ENCODE peak calls at places on chromosomes 3 and 15, in ten cellular contexts. X is stomach, E is GM12878, R is SK-N-SH, A is tibial nerve, G is suprapubic skin, M is upper lobe of left lung, W is ovary, P is A549, T is transverse colon. L is an unnamed sample.

GRCh38 chr3:160454995-160455394 is 5.4 kb upstream of the TRIM59 start:
- DNase-seq in X (no peak), E (no peak), R (no peak), A (no peak), G (no peak), M (no peak), W (no peak), P (no peak), T (no peak), L (no peak)

GRCh38 chr3:141368925-141369794 is 856 bp downstream of the ZBTB38 start:
- DNase-seq in X (no peak), E (no peak), R (no peak), A (no peak), G (no peak), M (no peak), W (no peak), P (peak), T (no peak), L (no peak)

GRCh38 chr3:80018375-80018774 is 250.6 kb upstream of the ROBO1 start:
- DNase-seq in X (no peak), E (no peak), R (no peak), A (no peak), G (no peak), M (no peak), W (no peak), P (no peak), T (no peak), L (no peak)

GRCh38 chr3:25973111-25973510 is 183.2 kb downstream of the OXSM start:
- DNase-seq in X (no peak), E (no peak), R (no peak), A (no peak), G (no peak), M (no peak), W (no peak), P (no peak), T (no peak), L (no peak)

GRCh38 chr3:164094546-164094945 is 983.8 kb downstream of the SI start:
- DNase-seq in X (no peak), E (no peak), R (no peak), A (no peak), G (no peak), M (no peak), W (no peak), P (no peak), T (no peak), L (no peak)

GRCh38 chr3:48633256-48633655 is 2.0 kb downstream of the SLC26A6 start:
- DNase-seq in X (no peak), E (no peak), R (no peak), A (no peak), G (no peak), M (no peak), W (no peak), P (no peak), T (no peak), L (no peak)

GRCh38 chr15:64443747-64444621 is 16.4 kb upstream of the ZNF609 start:
- DNase-seq in X (no peak), E (no peak), R (no peak), A (no peak), G (no peak), M (no peak), W (no peak), P (peak), T (no peak), L (peak)

GRCh38 chr15:36331531-36332275 is 247.7 kb upstream of the CDIN1 start:
- DNase-seq in X (no peak), E (no peak), R (no peak), A (no peak), G (no peak), M (no peak), W (no peak), P (no peak), T (no peak), L (no peak)

GRCh38 chr3:57089043-57089442 is 28.6 kb downstream of the SPATA12 start:
- DNase-seq in X (no peak), E (no peak), R (no peak), A (no peak), G (no peak), M (no peak), W (no peak), P (no peak), T (no peak), L (no peak)

GRCh38 chr3:112610121-112610520 is 30.8 kb downstream of the CCDC80 start:
- DNase-seq in X (no peak), E (no peak), R (no peak), A (no peak), G (no peak), M (no peak), W (no peak), P (no peak), T (no peak), L (no peak)

GRCh38 chr3:15905041-15905440 is 107.3 kb upstream of the ANKRD28 start:
- DNase-seq in X (no peak), E (no peak), R (no peak), A (no peak), G (no peak), M (no peak), W (no peak), P (no peak), T (no peak), L (no peak)

GRCh38 chr3:69051796-69052566 is at the start of gene TMF1:
- DNase-seq in X (peak), E (peak), R (peak), A (peak), G (peak), M (peak), W (peak), P (peak), T (peak), L (peak)

GRCh38 chr3:192482391-192482790 is 244.9 kb downstream of the FGF12 start:
- DNase-seq in X (no peak), E (no peak), R (no peak), A (no peak), G (no peak), M (no peak), W (no peak), P (no peak), T (no peak), L (no peak)

GRCh38 chr3:23763040-23763477 is 42.7 kb upstream of the UBE2E1 start:
- DNase-seq in X (no peak), E (no peak), R (peak), A (no peak), G (no peak), M (no peak), W (peak), P (no peak), T (no peak), L (no peak)

GRCh38 chr3:66816110-66816761 is 181.9 kb upstream of the KBTBD8 start:
- DNase-seq in X (no peak), E (no peak), R (peak), A (peak), G (no peak), M (peak), W (no peak), P (peak), T (no peak), L (no peak)

GRCh38 chr3:156665296-156665695 is 9.1 kb upstream of the TIPARP start:
- DNase-seq in X (no peak), E (no peak), R (no peak), A (no peak), G (no peak), M (no peak), W (no peak), P (no peak), T (no peak), L (no peak)

GRCh38 chr3:114411292-114411691 is 117.5 kb downstream of the TIGIT start:
- DNase-seq in X (no peak), E (no peak), R (no peak), A (no peak), G (no peak), M (no peak), W (peak), P (no peak), T (no peak), L (no peak)

GRCh38 chr3:190862209-190863118 is at the start of gene GMNC:
- DNase-seq in X (peak), E (no peak), R (peak), A (peak), G (peak), M (peak), W (peak), P (peak), T (peak), L (peak)

GRCh38 chr3:187228740-187229139 is 31.5 kb downstream of the RTP1 start:
- DNase-seq in X (no peak), E (no peak), R (no peak), A (no peak), G (no peak), M (no peak), W (no peak), P (no peak), T (no peak), L (no peak)

GRCh38 chr3:187222801-187223200 is 25.5 kb downstream of the RTP1 start:
- DNase-seq in X (no peak), E (no peak), R (no peak), A (no peak), G (no peak), M (no peak), W (no peak), P (no peak), T (no peak), L (no peak)

GRCh38 chr3:187227658-187228258 is 30.5 kb downstream of the RTP1 start:
- DNase-seq in X (no peak), E (no peak), R (no peak), A (no peak), G (no peak), M (no peak), W (no peak), P (peak), T (no peak), L (no peak)

DNA sequence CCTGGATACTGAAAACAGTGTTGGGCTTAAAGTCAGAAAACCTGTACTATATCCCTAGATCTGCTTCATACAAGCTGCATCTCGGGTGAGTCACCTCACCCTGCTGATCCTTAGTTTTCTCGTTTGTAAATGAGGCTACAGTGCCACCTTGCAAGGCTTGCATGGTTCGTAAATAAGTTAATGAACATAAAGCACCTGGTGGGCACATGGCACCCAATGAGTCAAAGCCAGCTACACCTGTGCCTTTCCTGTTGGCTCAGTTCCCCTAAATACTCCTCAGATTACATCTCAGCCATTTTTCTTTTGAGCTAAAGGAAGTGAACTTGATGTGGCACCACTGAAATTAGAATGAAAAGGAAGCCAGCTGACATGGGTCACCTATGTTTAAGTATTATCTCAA is 26.5 kb downstream of the RTP1 start:
- DNase-seq in X (no peak), E (no peak), R (no peak), A (no peak), G (no peak), M (no peak), W (no peak), P (no peak), T (no peak), L (no peak)
- TF ChIP-seq EP300 in X (no peak), E (no peak), R (no peak), A (no peak), G (no peak), M (no peak), W (no peak), P (no peak), T (no peak), L (no peak)

DNA sequence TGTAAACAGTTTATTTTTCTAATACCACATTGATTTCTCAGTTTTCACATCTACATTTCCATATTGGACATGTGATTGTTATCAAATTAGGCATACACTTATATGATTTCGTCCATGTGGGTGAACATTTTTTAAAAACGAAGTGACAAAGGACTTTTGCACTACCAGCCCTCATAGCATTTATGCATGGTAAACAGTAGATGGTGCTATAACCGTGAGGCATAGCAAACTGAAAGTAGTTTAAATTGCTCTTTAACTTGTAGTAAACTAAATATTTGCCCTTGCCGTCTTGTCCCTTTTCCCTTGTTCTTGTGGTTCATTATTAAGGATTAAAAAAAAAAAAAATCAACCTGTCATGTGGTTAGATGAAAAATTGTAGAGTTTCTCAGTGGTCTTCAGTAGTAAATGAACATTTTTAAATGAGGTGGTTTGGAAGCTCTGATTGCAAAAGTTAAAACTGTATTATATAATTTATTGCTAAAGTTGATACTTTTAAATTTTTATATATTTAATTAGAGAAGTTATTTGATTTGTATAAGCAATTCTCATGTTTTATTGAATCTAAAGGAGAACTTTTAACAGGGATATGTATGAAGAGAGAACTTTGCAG is 24.0 kb downstream of the STX19 start:
- DNase-seq in X (no peak), E (peak), R (peak), A (no peak), G (no peak), M (no peak), W (no peak), P (peak), T (no peak), L (no peak)
- H3K4me3 ChIP-seq in X (peak), E (no peak), R (peak), A (no peak), G (peak), M (peak), W (peak), P (no peak), T (no peak), L (peak)

GRCh38 chr15:94381384-94381783 is 150.0 kb downstream of the MCTP2 start:
- DNase-seq in X (no peak), E (no peak), R (no peak), A (no peak), G (no peak), M (no peak), W (no peak), P (no peak), T (no peak), L (no peak)
- TF ChIP-seq EP300 in X (no peak), E (no peak), R (no peak), A (no peak), G (no peak), M (no peak), W (no peak), P (no peak), T (no peak), L (no peak)

GRCh38 chr15:55912982-55913381 is 80.4 kb downstream of the NEDD4 start:
- DNase-seq in X (no peak), E (no peak), R (no peak), A (no peak), G (no peak), M (no peak), W (no peak), P (no peak), T (no peak), L (no peak)

GRCh38 chr15:55916666-55917409 is 76.6 kb downstream of the NEDD4 start:
- DNase-seq in X (no peak), E (no peak), R (no peak), A (no peak), G (no peak), M (no peak), W (no peak), P (peak), T (no peak), L (no peak)

GRCh38 chr15:55915221-55915620 is 78.2 kb downstream of the NEDD4 start:
- DNase-seq in X (no peak), E (no peak), R (no peak), A (no peak), G (no peak), M (no peak), W (no peak), P (no peak), T (no peak), L (no peak)

GRCh38 chr15:55915876-55916567 is 77.4 kb downstream of the NEDD4 start:
- DNase-seq in X (no peak), E (no peak), R (no peak), A (no peak), G (no peak), M (no peak), W (no peak), P (no peak), T (no peak), L (no peak)

GRCh38 chr15:55914446-55914845 is 79.0 kb downstream of the NEDD4 start:
- DNase-seq in X (no peak), E (no peak), R (no peak), A (no peak), G (no peak), M (no peak), W (no peak), P (no peak), T (no peak), L (no peak)
- H3K4me3 ChIP-seq in X (no peak), E (no peak), R (peak), A (no peak), G (no peak), M (no peak), W (no peak), P (peak), T (no peak), L (no peak)

GRCh38 chr3:146503459-146504202 is 34.3 kb upstream of the PLSCR2 start:
- DNase-seq in X (no peak), E (peak), R (no peak), A (no peak), G (no peak), M (peak), W (no peak), P (peak), T (peak), L (no peak)
- TF ChIP-seq EP300 in X (no peak), E (peak), R (peak), A (no peak), G (no peak), M (no peak), W (no peak), P (no peak), T (peak), L (no peak)

GRCh38 chr3:154430014-154430413 is at the start of gene GPR149:
- DNase-seq in X (no peak), E (no peak), R (peak), A (no peak), G (no peak), M (no peak), W (no peak), P (peak), T (no peak), L (no peak)
- H3K4me3 ChIP-seq in X (peak), E (no peak), R (peak), A (no peak), G (peak), M (peak), W (no peak), P (peak), T (no peak), L (no peak)